ENCODE peak calls at places on chromosomes 16 and 17, in ten cellular contexts. G is choroid plexus epithelial cell, J is non-pigmented ciliary epithelial cell, I is T-helper 1 cell, E is gastrocnemius medialis, C is HuH-7.5, X is right cardiac atrium, B is ovary, T is HS-5, Z is RPMI8226. D is an unnamed sample.

GRCh38 chr17:13114601-13115024 is 96.8 kb upstream of the ELAC2 start:
- DNase-seq in G (peak; percentile 63), J (peak; percentile 14), I (no peak), E (no peak), C (peak; percentile 49), X (peak; percentile 69), B (peak; percentile 14), T (peak; percentile 24), Z (peak; percentile 30), D (peak; percentile 49)

GRCh38 chr17:65039349-65039988 is 17.1 kb downstream of the GNA13 start:
- DNase-seq in G (no peak), J (no peak), I (peak; percentile 50), E (no peak), C (no peak), X (no peak), B (no peak), T (no peak), Z (no peak), D (no peak)

GRCh38 chr16:49593423-49594040 is 219.9 kb downstream of the C16orf78 start:
- DNase-seq in G (no peak), J (no peak), I (no peak), E (no peak), C (no peak), X (no peak), B (no peak), T (no peak), Z (peak; percentile 14), D (no peak)

GRCh38 chr17:41982026-41982989 is 15.7 kb downstream of the CNP start:
- DNase-seq in G (peak; percentile 60), J (no peak), I (no peak), E (no peak), C (no peak), X (no peak), B (peak; percentile 8), T (no peak), Z (no peak), D (no peak)

GRCh38 chr16:20136446-20136968 is 62.8 kb upstream of the GPR139 start:
- DNase-seq in G (no peak), J (no peak), I (no peak), E (no peak), C (no peak), X (no peak), B (no peak), T (no peak), Z (no peak), D (no peak)

GRCh38 chr16:89721644-89722391 is 481 bp downstream of the ZNF276 start:
- DNase-seq in G (peak; percentile 58), J (no peak), I (peak; percentile 90), E (no peak), C (peak; percentile 66), X (peak; percentile 86), B (no peak), T (no peak), Z (peak; percentile 84), D (no peak)

GRCh38 chr16:4360538-4361021 is 9.5 kb upstream of the PAM16 start:
- DNase-seq in G (no peak), J (no peak), I (no peak), E (no peak), C (no peak), X (peak; percentile 54), B (no peak), T (no peak), Z (no peak), D (no peak)

GRCh38 chr17:40550608-40551007 is 14.7 kb downstream of the CCR7 start:
- DNase-seq in G (peak; percentile 95), J (no peak), I (no peak), E (peak; percentile 33), C (no peak), X (peak; percentile 72), B (peak; percentile 60), T (no peak), Z (no peak), D (no peak)

GRCh38 chr17:35788504-35788998 is 6.9 kb downstream of the MMP28 start:
- DNase-seq in G (peak; percentile 90), J (peak; percentile 80), I (no peak), E (no peak), C (no peak), X (no peak), B (no peak), T (no peak), Z (no peak), D (no peak)

GRCh38 chr17:2965621-2966275 is 97.7 kb downstream of the OR1D5 start:
- DNase-seq in G (peak; percentile 42), J (no peak), I (no peak), E (no peak), C (peak; percentile 16), X (no peak), B (no peak), T (no peak), Z (no peak), D (no peak)

GRCh38 chr17:57068222-57068658 is 16.8 kb upstream of the AKAP1 start:
- DNase-seq in G (no peak), J (no peak), I (no peak), E (no peak), C (no peak), X (no peak), B (no peak), T (no peak), Z (peak; percentile 20), D (no peak)

GRCh38 chr17:8574687-8575086 is 55.8 kb downstream of the MYH10 start:
- DNase-seq in G (peak; percentile 43), J (no peak), I (no peak), E (no peak), C (no peak), X (peak; percentile 59), B (no peak), T (no peak), Z (no peak), D (no peak)

GRCh38 chr17:20174588-20175265 is 165.6 kb downstream of the SPECC1 start:
- DNase-seq in G (peak; percentile 63), J (no peak), I (no peak), E (no peak), C (no peak), X (no peak), B (no peak), T (peak; percentile 64), Z (no peak), D (no peak)